ENCODE peak calls at places on chromosomes 4 and X, in six cellular contexts. E, X, S, F, K and B are unnamed samples.

GRCh38 chr4:73416423-73417087 is 12.5 kb downstream of the ALB start:
- DNase-seq in F (no peak), S (no peak), X (no peak), E (no peak), K (no peak), B (no peak)

GRCh38 chr4:139154952-139155557 is 22.0 kb downstream of the ELF2 start:
- DNase-seq in K (no peak), X (no peak), F (no peak), E (no peak), S (no peak), B (no peak)

GRCh38 chrX:85111347-85111746 is 107.7 kb downstream of the APOOL start:
- DNase-seq in S (no peak), F (no peak), K (no peak), E (no peak), X (no peak), B (no peak)

GRCh38 chrX:71301195-71301924 is at the start of gene ITGB1BP2:
- DNase-seq in F (no peak), X (no peak), E (no peak), K (no peak), S (peak; percentile 62), B (no peak)

GRCh38 chrX:115462406-115462805 is 98.6 kb upstream of the PLS3 start:
- DNase-seq in F (no peak), X (no peak), S (peak; percentile 43), E (no peak), K (no peak), B (no peak)

GRCh38 chr4:24753519-24753918 is 41.9 kb upstream of the SOD3 start:
- DNase-seq in F (no peak), X (no peak), S (no peak), E (no peak), K (no peak), B (no peak)

GRCh38 chrX:12007881-12008280 is 130.4 kb upstream of the FRMPD4 start:
- DNase-seq in S (peak; percentile 89), F (no peak), E (no peak), X (no peak), K (no peak), B (no peak)

GRCh38 chrX:77628294-77629025 is 157.6 kb downstream of the ATRX start:
- DNase-seq in X (no peak), E (no peak), S (no peak), F (no peak), K (no peak), B (no peak)

GRCh38 chr4:185421366-185422124 is 4.2 kb downstream of the UFSP2 start:
- DNase-seq in F (no peak), S (peak; percentile 87), E (no peak), X (no peak), K (no peak), B (no peak)

GRCh38 chr4:163697121-163697520 is 202.6 kb downstream of the TMA16 start:
- DNase-seq in E (no peak), F (no peak), X (no peak), S (peak; percentile 86), K (no peak), B (no peak)

GRCh38 chr4:169098054-169098896 is 88.2 kb upstream of the CBR4 start:
- DNase-seq in X (no peak), E (no peak), K (no peak), F (no peak), S (peak; percentile 56), B (no peak)

GRCh38 chr4:109990307-109991257 is 77.9 kb downstream of the EGF start:
- DNase-seq in K (no peak), S (no peak), F (no peak), X (no peak), E (no peak), B (no peak)

GRCh38 chr4:163048447-163048846 is 118.2 kb downstream of the NAF1 start:
- DNase-seq in X (no peak), K (peak; percentile 15), S (peak; percentile 9), F (no peak), E (no peak), B (no peak)